ENCODE peak calls at places on chromosomes 13 and 19, in eight cellular contexts. One of them, this sample, is unnamed.

GRCh38 chr19:28502879-28503734 is 709.8 kb downstream of the UQCRFS1 start:
- DNase-seq in ascending aorta: no peak
- DNase-seq in IMR-90: no peak
- DNase-seq in GM23248: no peak
- DNase-seq in heart left ventricle: no peak
- DNase-seq in WERI-Rb-1: no peak
- DNase-seq in cardiac muscle cell: no peak
- DNase-seq in uterus: no peak
- DNase-seq in this sample: no peak

GRCh38 chr13:33015791-33016323 is 366 bp upstream of the KL start:
- DNase-seq in ascending aorta: no peak
- DNase-seq in IMR-90: no peak
- DNase-seq in GM23248: peak
- DNase-seq in heart left ventricle: no peak
- DNase-seq in WERI-Rb-1: peak
- DNase-seq in cardiac muscle cell: peak
- DNase-seq in uterus: peak
- DNase-seq in this sample: no peak

GRCh38 chr19:49492573-49493411 is 3.4 kb upstream of the RPS11 start:
- DNase-seq in ascending aorta: no peak
- DNase-seq in IMR-90: peak
- DNase-seq in GM23248: peak
- DNase-seq in heart left ventricle: no peak
- DNase-seq in WERI-Rb-1: no peak
- DNase-seq in cardiac muscle cell: no peak
- DNase-seq in uterus: no peak
- DNase-seq in this sample: no peak

GRCh38 chr19:48283908-48284307 is 14.0 kb downstream of the ZNF114 start:
- DNase-seq in ascending aorta: no peak
- DNase-seq in IMR-90: peak
- DNase-seq in GM23248: peak
- DNase-seq in heart left ventricle: no peak
- DNase-seq in WERI-Rb-1: no peak
- DNase-seq in cardiac muscle cell: no peak
- DNase-seq in uterus: no peak
- DNase-seq in this sample: no peak

GRCh38 chr13:111110054-111110453 is 5.1 kb upstream of the ARHGEF7 start:
- DNase-seq in ascending aorta: no peak
- DNase-seq in IMR-90: no peak
- DNase-seq in GM23248: no peak
- DNase-seq in heart left ventricle: no peak
- DNase-seq in WERI-Rb-1: no peak
- DNase-seq in cardiac muscle cell: no peak
- DNase-seq in uterus: no peak
- DNase-seq in this sample: no peak

GRCh38 chr19:37317403-37318209 is 53.3 kb upstream of the ZNF527 start:
- DNase-seq in ascending aorta: peak
- DNase-seq in IMR-90: peak
- DNase-seq in GM23248: peak
- DNase-seq in heart left ventricle: peak
- DNase-seq in WERI-Rb-1: peak
- DNase-seq in cardiac muscle cell: peak
- DNase-seq in uterus: peak
- DNase-seq in this sample: peak

GRCh38 chr19:14459703-14460102 is 15.5 kb downstream of the PTGER1 start:
- DNase-seq in ascending aorta: no peak
- DNase-seq in IMR-90: no peak
- DNase-seq in GM23248: no peak
- DNase-seq in heart left ventricle: no peak
- DNase-seq in WERI-Rb-1: no peak
- DNase-seq in cardiac muscle cell: no peak
- DNase-seq in uterus: no peak
- DNase-seq in this sample: no peak

GRCh38 chr19:6579450-6580178 is 11.3 kb downstream of the CD70 start:
- DNase-seq in ascending aorta: no peak
- DNase-seq in IMR-90: no peak
- DNase-seq in GM23248: no peak
- DNase-seq in heart left ventricle: no peak
- DNase-seq in WERI-Rb-1: no peak
- DNase-seq in cardiac muscle cell: no peak
- DNase-seq in uterus: no peak
- DNase-seq in this sample: no peak

GRCh38 chr19:41872775-41873647 is 4.1 kb upstream of the CD79A start:
- DNase-seq in ascending aorta: no peak
- DNase-seq in IMR-90: peak
- DNase-seq in GM23248: peak
- DNase-seq in heart left ventricle: peak
- DNase-seq in WERI-Rb-1: peak
- DNase-seq in cardiac muscle cell: peak
- DNase-seq in uterus: no peak
- DNase-seq in this sample: no peak

GRCh38 chr19:2650515-2650914 is 52.0 kb downstream of the GNG7 start:
- DNase-seq in ascending aorta: no peak
- DNase-seq in IMR-90: no peak
- DNase-seq in GM23248: no peak
- DNase-seq in heart left ventricle: peak
- DNase-seq in WERI-Rb-1: peak
- DNase-seq in cardiac muscle cell: no peak
- DNase-seq in uterus: no peak
- DNase-seq in this sample: no peak

GRCh38 chr13:83065136-83065535 is 817.1 kb downstream of the SLITRK1 start:
- DNase-seq in ascending aorta: peak
- DNase-seq in IMR-90: peak
- DNase-seq in GM23248: peak
- DNase-seq in heart left ventricle: peak
- DNase-seq in WERI-Rb-1: no peak
- DNase-seq in cardiac muscle cell: no peak
- DNase-seq in uterus: peak
- DNase-seq in this sample: peak

GRCh38 chr19:4866595-4867424 is 657 bp downstream of the PLIN3 start:
- DNase-seq in ascending aorta: peak
- DNase-seq in IMR-90: peak
- DNase-seq in GM23248: peak
- DNase-seq in heart left ventricle: peak
- DNase-seq in WERI-Rb-1: no peak
- DNase-seq in cardiac muscle cell: peak
- DNase-seq in uterus: peak
- DNase-seq in this sample: no peak

GRCh38 chr19:35024095-35024494 is 6.2 kb upstream of the SCN1B start:
- DNase-seq in ascending aorta: no peak
- DNase-seq in IMR-90: no peak
- DNase-seq in GM23248: no peak
- DNase-seq in heart left ventricle: no peak
- DNase-seq in WERI-Rb-1: no peak
- DNase-seq in cardiac muscle cell: no peak
- DNase-seq in uterus: no peak
- DNase-seq in this sample: no peak

GRCh38 chr13:53351040-53351439 is 322.4 kb downstream of the OLFM4 start:
- DNase-seq in ascending aorta: no peak
- DNase-seq in IMR-90: no peak
- DNase-seq in GM23248: no peak
- DNase-seq in heart left ventricle: no peak
- DNase-seq in WERI-Rb-1: no peak
- DNase-seq in cardiac muscle cell: no peak
- DNase-seq in uterus: no peak
- DNase-seq in this sample: no peak

GRCh38 chr13:32234914-32235313 is 80.2 kb downstream of the ZAR1L start:
- DNase-seq in ascending aorta: no peak
- DNase-seq in IMR-90: no peak
- DNase-seq in GM23248: no peak
- DNase-seq in heart left ventricle: no peak
- DNase-seq in WERI-Rb-1: no peak
- DNase-seq in cardiac muscle cell: no peak
- DNase-seq in uterus: no peak
- DNase-seq in this sample: no peak

GRCh38 chr19:48511800-48512503 is at the start of gene LMTK3:
- DNase-seq in ascending aorta: no peak
- DNase-seq in IMR-90: peak
- DNase-seq in GM23248: peak
- DNase-seq in heart left ventricle: no peak
- DNase-seq in WERI-Rb-1: peak
- DNase-seq in cardiac muscle cell: peak
- DNase-seq in uterus: no peak
- DNase-seq in this sample: no peak

GRCh38 chr13:113539176-113539575 is 45.4 kb upstream of the TFDP1 start:
- DNase-seq in ascending aorta: no peak
- DNase-seq in IMR-90: no peak
- DNase-seq in GM23248: no peak
- DNase-seq in heart left ventricle: no peak
- DNase-seq in WERI-Rb-1: no peak
- DNase-seq in cardiac muscle cell: no peak
- DNase-seq in uterus: no peak
- DNase-seq in this sample: no peak

GRCh38 chr19:48644839-48645651 is 942 bp downstream of the CA11 start:
- DNase-seq in ascending aorta: no peak
- DNase-seq in IMR-90: peak
- DNase-seq in GM23248: peak
- DNase-seq in heart left ventricle: peak
- DNase-seq in WERI-Rb-1: peak
- DNase-seq in cardiac muscle cell: peak
- DNase-seq in uterus: peak
- DNase-seq in this sample: no peak

GRCh38 chr19:32058131-32058530 is 287.3 kb upstream of the ZNF507 start:
- DNase-seq in ascending aorta: no peak
- DNase-seq in IMR-90: no peak
- DNase-seq in GM23248: no peak
- DNase-seq in heart left ventricle: no peak
- DNase-seq in WERI-Rb-1: no peak
- DNase-seq in cardiac muscle cell: no peak
- DNase-seq in uterus: no peak
- DNase-seq in this sample: no peak

GRCh38 chr13:36685912-36686311 is 12.1 kb downstream of the SERTM1 start:
- DNase-seq in ascending aorta: no peak
- DNase-seq in IMR-90: peak
- DNase-seq in GM23248: peak
- DNase-seq in heart left ventricle: no peak
- DNase-seq in WERI-Rb-1: no peak
- DNase-seq in cardiac muscle cell: no peak
- DNase-seq in uterus: no peak
- DNase-seq in this sample: no peak

GRCh38 chr19:9075064-9075964 is 11.5 kb upstream of the OR1M1 start:
- DNase-seq in ascending aorta: no peak
- DNase-seq in IMR-90: peak
- DNase-seq in GM23248: peak
- DNase-seq in heart left ventricle: peak
- DNase-seq in WERI-Rb-1: no peak
- DNase-seq in cardiac muscle cell: peak
- DNase-seq in uterus: peak
- DNase-seq in this sample: peak

GRCh38 chr13:71902676-71903075 is 35.7 kb upstream of the DACH1 start:
- DNase-seq in ascending aorta: no peak
- DNase-seq in IMR-90: no peak
- DNase-seq in GM23248: no peak
- DNase-seq in heart left ventricle: no peak
- DNase-seq in WERI-Rb-1: no peak
- DNase-seq in cardiac muscle cell: no peak
- DNase-seq in uterus: no peak
- DNase-seq in this sample: no peak

GRCh38 chr13:96636310-96636709 is 358.0 kb downstream of the OXGR1 start:
- DNase-seq in ascending aorta: no peak
- DNase-seq in IMR-90: no peak
- DNase-seq in GM23248: no peak
- DNase-seq in heart left ventricle: no peak
- DNase-seq in WERI-Rb-1: no peak
- DNase-seq in cardiac muscle cell: no peak
- DNase-seq in uterus: no peak
- DNase-seq in this sample: no peak

DNA sequence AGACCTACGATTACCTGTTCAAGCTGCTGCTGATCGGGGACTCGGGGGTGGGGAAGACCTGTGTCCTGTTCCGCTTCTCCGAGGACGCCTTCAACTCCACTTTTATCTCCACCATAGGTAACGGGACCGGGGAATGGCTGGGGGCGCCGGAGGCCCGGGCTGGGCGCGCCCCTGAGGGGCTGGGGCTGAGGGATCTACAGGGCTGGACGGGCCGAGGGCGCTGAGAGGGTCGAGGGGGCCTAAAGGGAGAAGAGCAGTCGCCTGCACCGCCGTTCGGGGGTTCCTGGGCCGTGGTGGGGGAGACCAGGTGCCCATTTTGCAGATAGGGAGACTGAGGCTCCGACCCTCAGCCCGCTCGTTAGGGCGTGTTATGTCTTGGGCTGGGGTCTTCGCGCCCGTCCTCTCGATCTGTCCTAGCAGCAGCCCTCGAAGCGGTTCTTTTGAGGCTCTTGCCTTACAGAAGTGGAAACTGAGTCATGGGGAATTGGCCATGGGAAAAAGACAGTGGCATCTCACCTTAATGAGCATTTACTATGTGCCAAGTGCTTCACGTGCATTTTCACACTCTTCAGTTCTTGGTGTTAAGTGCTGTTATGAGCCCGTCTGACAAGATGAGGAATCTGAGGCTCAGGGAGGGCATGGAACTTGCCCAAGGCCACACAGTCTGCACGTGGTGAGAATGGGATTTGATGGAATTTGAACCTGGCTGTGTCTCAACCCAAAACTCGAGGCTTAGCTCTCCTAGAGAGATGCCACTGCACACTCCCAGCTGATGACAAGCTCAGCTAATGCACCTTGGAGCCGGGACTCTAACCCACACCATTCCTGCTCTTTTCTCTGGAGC is 442 bp downstream of the RAB8A start:
- DNase-seq in ascending aorta: no peak
- DNase-seq in IMR-90: no peak
- DNase-seq in GM23248: peak
- DNase-seq in heart left ventricle: no peak
- DNase-seq in WERI-Rb-1: no peak
- DNase-seq in cardiac muscle cell: peak
- DNase-seq in uterus: no peak
- DNase-seq in this sample: no peak
- H3K27ac ChIP-seq in ascending aorta: peak
- H3K27ac ChIP-seq in IMR-90: peak
- H3K27ac ChIP-seq in GM23248: peak
- H3K27ac ChIP-seq in heart left ventricle: no peak
- H3K27ac ChIP-seq in WERI-Rb-1: peak
- H3K27ac ChIP-seq in cardiac muscle cell: peak
- H3K27ac ChIP-seq in uterus: peak
- H3K27ac ChIP-seq in this sample: peak

GRCh38 chr19:52741951-52742485 is 7.2 kb upstream of the ZNF611 start:
- DNase-seq in ascending aorta: no peak
- DNase-seq in IMR-90: no peak
- DNase-seq in GM23248: no peak
- DNase-seq in heart left ventricle: no peak
- DNase-seq in WERI-Rb-1: peak
- DNase-seq in cardiac muscle cell: peak
- DNase-seq in uterus: no peak
- DNase-seq in this sample: no peak
- H3K27ac ChIP-seq in ascending aorta: no peak
- H3K27ac ChIP-seq in IMR-90: no peak
- H3K27ac ChIP-seq in GM23248: no peak
- H3K27ac ChIP-seq in heart left ventricle: no peak
- H3K27ac ChIP-seq in WERI-Rb-1: peak
- H3K27ac ChIP-seq in cardiac muscle cell: peak
- H3K27ac ChIP-seq in uterus: no peak
- H3K27ac ChIP-seq in this sample: no peak

GRCh38 chr19:1123381-1123780 is 19.6 kb downstream of the GPX4 start:
- DNase-seq in ascending aorta: no peak
- DNase-seq in IMR-90: no peak
- DNase-seq in GM23248: no peak
- DNase-seq in heart left ventricle: no peak
- DNase-seq in WERI-Rb-1: no peak
- DNase-seq in cardiac muscle cell: no peak
- DNase-seq in uterus: no peak
- DNase-seq in this sample: no peak
- H3K27ac ChIP-seq in ascending aorta: peak
- H3K27ac ChIP-seq in IMR-90: no peak
- H3K27ac ChIP-seq in GM23248: no peak
- H3K27ac ChIP-seq in heart left ventricle: no peak
- H3K27ac ChIP-seq in WERI-Rb-1: no peak
- H3K27ac ChIP-seq in cardiac muscle cell: no peak
- H3K27ac ChIP-seq in uterus: no peak
- H3K27ac ChIP-seq in this sample: no peak

GRCh38 chr13:23509781-23510543 is 60.2 kb upstream of the TNFRSF19 start:
- DNase-seq in ascending aorta: no peak
- DNase-seq in IMR-90: peak
- DNase-seq in GM23248: peak
- DNase-seq in heart left ventricle: no peak
- DNase-seq in WERI-Rb-1: no peak
- DNase-seq in cardiac muscle cell: peak
- DNase-seq in uterus: no peak
- DNase-seq in this sample: no peak
- H3K27ac ChIP-seq in ascending aorta: no peak
- H3K27ac ChIP-seq in IMR-90: peak
- H3K27ac ChIP-seq in GM23248: peak
- H3K27ac ChIP-seq in heart left ventricle: no peak
- H3K27ac ChIP-seq in WERI-Rb-1: no peak
- H3K27ac ChIP-seq in cardiac muscle cell: peak
- H3K27ac ChIP-seq in uterus: peak
- H3K27ac ChIP-seq in this sample: no peak

This sample was measured in thoracic aorta.